ENCODE peak calls at places on chromosomes 16 and 17, in six cellular contexts. A, G, E, Q, U and Y are unnamed samples.

GRCh38 chr17:35786941-35787432 is 8.5 kb downstream of the MMP28 start:
- DNase-seq in A (peak), G (no peak), E (no peak), Q (peak), U (no peak), Y (peak)

GRCh38 chr16:12171206-12171605 is 194.7 kb downstream of the SNX29 start:
- DNase-seq in A (no peak), G (no peak), E (peak), Q (peak), U (peak), Y (peak)

GRCh38 chr17:64787921-64788271 is 125.8 kb upstream of the SMURF2 start:
- DNase-seq in A (no peak), G (no peak), E (no peak), Q (no peak), U (no peak), Y (no peak)

GRCh38 chr16:67888311-67888710 is 3.6 kb downstream of the NRN1L start:
- DNase-seq in A (no peak), G (no peak), E (no peak), Q (no peak), U (no peak), Y (no peak)

GRCh38 chr17:28912281-28912937 is 9.5 kb upstream of the DHRS13 start:
- DNase-seq in A (no peak), G (no peak), E (no peak), Q (no peak), U (no peak), Y (no peak)

GRCh38 chr17:43767713-43768059 is 9.1 kb upstream of the SOST start:
- DNase-seq in A (no peak), G (no peak), E (no peak), Q (no peak), U (no peak), Y (no peak)

GRCh38 chr17:77510133-77510796 is 369.5 kb downstream of the SEC14L1 start:
- DNase-seq in A (no peak), G (no peak), E (no peak), Q (no peak), U (no peak), Y (no peak)

GRCh38 chr17:15398736-15399331 is 57.4 kb upstream of the TEKT3 start:
- DNase-seq in A (no peak), G (no peak), E (peak), Q (peak), U (no peak), Y (peak)

GRCh38 chr16:86549893-86550190 is 5.2 kb downstream of the MTHFSD start:
- DNase-seq in A (no peak), G (no peak), E (no peak), Q (no peak), U (no peak), Y (no peak)

GRCh38 chr16:75322706-75323105 is 71.3 kb upstream of the BCAR1 start:
- DNase-seq in A (peak), G (no peak), E (no peak), Q (peak), U (no peak), Y (peak)

GRCh38 chr17:60720763-60721531 is 43.3 kb downstream of the BCAS3 start:
- DNase-seq in A (peak), G (peak), E (peak), Q (peak), U (peak), Y (peak)

GRCh38 chr16:27235055-27235937 is 32.0 kb downstream of the KDM8 start:
- DNase-seq in A (peak), G (peak), E (peak), Q (peak), U (no peak), Y (peak)

GRCh38 chr17:80611831-80612230 is 67.2 kb downstream of the RPTOR start:
- DNase-seq in A (no peak), G (no peak), E (no peak), Q (no peak), U (no peak), Y (no peak)

GRCh38 chr16:70701036-70701435 is 15.2 kb upstream of the MTSS2 start:
- DNase-seq in A (no peak), G (no peak), E (no peak), Q (no peak), U (no peak), Y (no peak)

GRCh38 chr17:10683853-10684252 is 13.5 kb downstream of the SCO1 start:
- DNase-seq in A (peak), G (no peak), E (peak), Q (peak), U (no peak), Y (peak)

GRCh38 chr16:19859166-19859565 is 25.5 kb downstream of the GPRC5B start:
- DNase-seq in A (no peak), G (no peak), E (no peak), Q (no peak), U (no peak), Y (no peak)

GRCh38 chr16:80459331-80459777 is 81.4 kb upstream of the DYNLRB2 start:
- DNase-seq in A (no peak), G (no peak), E (peak), Q (peak), U (no peak), Y (peak)

GRCh38 chr16:83113317-83113716 is 486.5 kb downstream of the CDH13 start:
- DNase-seq in A (peak), G (no peak), E (no peak), Q (peak), U (no peak), Y (peak)

GRCh38 chr17:38418693-38419507 is 9.4 kb upstream of the ARHGAP23 start:
- DNase-seq in A (no peak), G (no peak), E (no peak), Q (no peak), U (no peak), Y (no peak)

GRCh38 chr16:84518804-84519341 is 14.4 kb upstream of the MEAK7 start:
- DNase-seq in A (no peak), G (peak), E (no peak), Q (no peak), U (no peak), Y (no peak)

GRCh38 chr16:81537721-81538561 is 93.3 kb downstream of the CMIP start:
- DNase-seq in A (peak), G (no peak), E (no peak), Q (peak), U (no peak), Y (no peak)

GRCh38 chr16:11727945-11728543 is 14.6 kb downstream of the TXNDC11 start:
- DNase-seq in A (no peak), G (no peak), E (no peak), Q (no peak), U (no peak), Y (no peak)

GRCh38 chr16:67993207-67994036 is 5.9 kb downstream of the DPEP2 start:
- DNase-seq in A (peak), G (peak), E (peak), Q (peak), U (peak), Y (peak)

GRCh38 chr17:61325382-61326073 is 74.1 kb upstream of the TBX2 start:
- DNase-seq in A (no peak), G (no peak), E (peak), Q (peak), U (no peak), Y (peak)

GRCh38 chr17:67040652-67041051 is 3.7 kb upstream of the CACNG1 start:
- DNase-seq in A (no peak), G (no peak), E (no peak), Q (no peak), U (no peak), Y (no peak)

GRCh38 chr16:48632137-48632774 is 22.3 kb upstream of the N4BP1 start:
- DNase-seq in A (no peak), G (no peak), E (no peak), Q (no peak), U (no peak), Y (no peak)

GRCh38 chr16:15765880-15766279 is 90.9 kb downstream of the MYH11 start:
- DNase-seq in A (peak), G (peak), E (peak), Q (peak), U (no peak), Y (peak)

GRCh38 chr17:80499961-80500665 is 23.7 kb upstream of the NPTX1 start:
- DNase-seq in A (no peak), G (no peak), E (no peak), Q (no peak), U (no peak), Y (no peak)

GRCh38 chr16:4136229-4136813 is 20.1 kb upstream of the ADCY9 start:
- DNase-seq in A (no peak), G (peak), E (no peak), Q (no peak), U (no peak), Y (no peak)

GRCh38 chr17:40075216-40076100 is 12.7 kb downstream of the THRA start:
- DNase-seq in A (peak), G (peak), E (peak), Q (peak), U (no peak), Y (peak)

GRCh38 chr17:44376124-44376523 is 12.5 kb upstream of the FAM171A2 start:
- DNase-seq in A (peak), G (no peak), E (peak), Q (peak), U (no peak), Y (peak)

GRCh38 chr16:66612422-66612821 is 7.9 kb downstream of the CMTM3 start:
- DNase-seq in A (no peak), G (no peak), E (no peak), Q (no peak), U (no peak), Y (no peak)